ENCODE peak calls at places on chromosomes 4 and X, in eight cellular contexts. M is NCI-H510A, C is HEK293T, D is T-helper 1 cell, B is iris pigment epithelial cell, I is choroid plexus epithelial cell, U is AG08395, F is dermis blood vessel endothelial cell. O is an unnamed sample.

GRCh38 chrX:69968956-69969355 is 80.8 kb downstream of the AWAT2 start:
- DNase-seq in M (no peak), C (no peak), D (no peak), B (no peak), I (peak), U (no peak), F (no peak), O (no peak)

GRCh38 chrX:147570483-147570882 is 341.2 kb upstream of the FMR1 start:
- DNase-seq in M (no peak), C (no peak), D (no peak), B (peak), I (no peak), U (no peak), F (no peak), O (no peak)

GRCh38 chr4:104732766-104733165 is 238.1 kb upstream of the CXXC4 start:
- DNase-seq in M (no peak), C (no peak), D (no peak), B (no peak), I (no peak), U (no peak), F (no peak), O (no peak)

GRCh38 chr4:78551420-78552351 is at the start of gene ANXA3:
- DNase-seq in M (peak), C (peak), D (no peak), B (no peak), I (no peak), U (peak), F (peak), O (no peak)

GRCh38 chr4:18798123-18798522 is 776.6 kb upstream of the LCORL start:
- DNase-seq in M (no peak), C (no peak), D (no peak), B (no peak), I (no peak), U (no peak), F (no peak), O (no peak)

GRCh38 chrX:16484338-16484737 is 165.6 kb upstream of the S100G start:
- DNase-seq in M (no peak), C (no peak), D (no peak), B (peak), I (peak), U (peak), F (peak), O (peak)

GRCh38 chr4:2333356-2333841 is 71.5 kb upstream of the MXD4 start:
- DNase-seq in M (no peak), C (peak), D (no peak), B (no peak), I (no peak), U (no peak), F (no peak), O (no peak)

GRCh38 chrX:19332983-19333382 is 10.7 kb upstream of the PDHA1 start:
- DNase-seq in M (no peak), C (no peak), D (no peak), B (peak), I (peak), U (no peak), F (peak), O (no peak)

GRCh38 chr4:90474484-90474883 is 347.3 kb downstream of the CCSER1 start:
- DNase-seq in M (no peak), C (no peak), D (no peak), B (no peak), I (no peak), U (no peak), F (no peak), O (no peak)

GRCh38 chr4:186485621-186486062 is 69.7 kb downstream of the MTNR1A start:
- DNase-seq in M (no peak), C (no peak), D (no peak), B (peak), I (no peak), U (peak), F (no peak), O (peak)

GRCh38 chr4:118193421-118193820 is 159.1 kb downstream of the NDST3 start:
- DNase-seq in M (no peak), C (no peak), D (no peak), B (no peak), I (no peak), U (no peak), F (no peak), O (no peak)

GRCh38 chr4:36351082-36351666 is 69.8 kb downstream of the DTHD1 start:
- DNase-seq in M (peak), C (peak), D (peak), B (peak), I (peak), U (no peak), F (peak), O (peak)

GRCh38 chr4:132203618-132204017 is 945.5 kb upstream of the PCDH10 start:
- DNase-seq in M (no peak), C (no peak), D (no peak), B (no peak), I (no peak), U (no peak), F (no peak), O (no peak)

GRCh38 chr4:1168291-1169031 is 3.9 kb downstream of the SPON2 start:
- DNase-seq in M (no peak), C (no peak), D (no peak), B (no peak), I (no peak), U (no peak), F (no peak), O (no peak)

GRCh38 chrX:96438803-96439202 is 245.8 kb upstream of the DIAPH2 start:
- DNase-seq in M (no peak), C (no peak), D (no peak), B (peak), I (peak), U (no peak), F (no peak), O (no peak)

GRCh38 chr4:72111863-72112262 is 80.1 kb downstream of the NPFFR2 start:
- DNase-seq in M (no peak), C (no peak), D (no peak), B (no peak), I (no peak), U (no peak), F (no peak), O (no peak)

GRCh38 chrX:150983526-150984163 is 510 bp downstream of the HMGB3 start:
- DNase-seq in M (no peak), C (no peak), D (no peak), B (no peak), I (no peak), U (no peak), F (peak), O (no peak)

GRCh38 chr4:10721616-10722015 is 37.0 kb upstream of the CLNK start:
- DNase-seq in M (no peak), C (no peak), D (no peak), B (no peak), I (no peak), U (no peak), F (no peak), O (no peak)

GRCh38 chr4:159401791-159402380 is 299.0 kb downstream of the RAPGEF2 start:
- DNase-seq in M (no peak), C (no peak), D (no peak), B (peak), I (peak), U (peak), F (peak), O (peak)

O was measured in astrocyte.